ENCODE peak calls at places on chromosomes 13 and 19, in six cellular contexts. One of them, this sample, is unnamed.

GRCh38 chr13:110949116-110949515 is 34.2 kb upstream of the ANKRD10 start:
- DNase-seq in body of pancreas: no peak
- DNase-seq in adrenal gland: no peak
- DNase-seq in transverse colon: no peak
- DNase-seq in uterus: no peak
- DNase-seq in right lobe of liver: no peak
- DNase-seq in this sample: no peak

GRCh38 chr19:4575978-4576933 is 16.8 kb upstream of the SEMA6B start:
- DNase-seq in transverse colon: peak
- DNase-seq in uterus: peak
- DNase-seq in adrenal gland: peak
- DNase-seq in body of pancreas: peak
- DNase-seq in right lobe of liver: peak
- DNase-seq in this sample: peak

GRCh38 chr19:49983645-49984229 is 22.8 kb upstream of the SIGLEC11 start:
- DNase-seq in right lobe of liver: no peak
- DNase-seq in body of pancreas: peak
- DNase-seq in uterus: peak
- DNase-seq in adrenal gland: peak
- DNase-seq in transverse colon: peak
- DNase-seq in this sample: peak

GRCh38 chr19:33717878-33718277 is 78.8 kb upstream of the KCTD15 start:
- DNase-seq in right lobe of liver: no peak
- DNase-seq in transverse colon: no peak
- DNase-seq in body of pancreas: no peak
- DNase-seq in adrenal gland: no peak
- DNase-seq in uterus: no peak
- DNase-seq in this sample: no peak

GRCh38 chr13:75326173-75327131 is 155.5 kb downstream of the TBC1D4 start:
- DNase-seq in body of pancreas: no peak
- DNase-seq in transverse colon: no peak
- DNase-seq in adrenal gland: no peak
- DNase-seq in right lobe of liver: no peak
- DNase-seq in uterus: no peak
- DNase-seq in this sample: no peak

GRCh38 chr13:39186205-39186880 is 148.1 kb downstream of the NHLRC3 start:
- DNase-seq in uterus: peak
- DNase-seq in right lobe of liver: no peak
- DNase-seq in adrenal gland: no peak
- DNase-seq in body of pancreas: no peak
- DNase-seq in transverse colon: no peak
- DNase-seq in this sample: no peak

GRCh38 chr19:7197760-7198696 is 96.2 kb downstream of the INSR start:
- DNase-seq in body of pancreas: peak
- DNase-seq in adrenal gland: peak
- DNase-seq in uterus: peak
- DNase-seq in right lobe of liver: peak
- DNase-seq in transverse colon: peak
- DNase-seq in this sample: peak

GRCh38 chr19:52176574-52176973 is 5.2 kb upstream of the ZNF836 start:
- DNase-seq in adrenal gland: no peak
- DNase-seq in uterus: no peak
- DNase-seq in right lobe of liver: no peak
- DNase-seq in body of pancreas: no peak
- DNase-seq in transverse colon: no peak
- DNase-seq in this sample: no peak

GRCh38 chr19:31346184-31346583 is 3.1 kb downstream of the TSHZ3 start:
- DNase-seq in transverse colon: no peak
- DNase-seq in adrenal gland: no peak
- DNase-seq in body of pancreas: no peak
- DNase-seq in uterus: no peak
- DNase-seq in right lobe of liver: no peak
- DNase-seq in this sample: no peak

GRCh38 chr19:41064974-41065569 is 23.2 kb upstream of the CYP2A13 start:
- DNase-seq in transverse colon: no peak
- DNase-seq in uterus: no peak
- DNase-seq in right lobe of liver: no peak
- DNase-seq in adrenal gland: no peak
- DNase-seq in body of pancreas: no peak
- DNase-seq in this sample: no peak

GRCh38 chr19:19402656-19403372 is 2.7 kb upstream of the GATAD2A start:
- DNase-seq in body of pancreas: no peak
- DNase-seq in right lobe of liver: no peak
- DNase-seq in adrenal gland: no peak
- DNase-seq in uterus: no peak
- DNase-seq in transverse colon: no peak
- DNase-seq in this sample: no peak

GRCh38 chr19:16190198-16190597 is 5.0 kb downstream of the FAM32A start:
- DNase-seq in adrenal gland: no peak
- DNase-seq in right lobe of liver: no peak
- DNase-seq in transverse colon: no peak
- DNase-seq in uterus: no peak
- DNase-seq in body of pancreas: no peak
- DNase-seq in this sample: no peak

GRCh38 chr13:43908156-43909126 is 28.7 kb downstream of the LACC1 start:
- DNase-seq in uterus: no peak
- DNase-seq in body of pancreas: no peak
- DNase-seq in right lobe of liver: no peak
- DNase-seq in transverse colon: no peak
- DNase-seq in adrenal gland: no peak
- DNase-seq in this sample: no peak

GRCh38 chr19:10516671-10517286 is 468 bp downstream of the S1PR5 start:
- DNase-seq in adrenal gland: no peak
- DNase-seq in right lobe of liver: no peak
- DNase-seq in body of pancreas: no peak
- DNase-seq in transverse colon: no peak
- DNase-seq in uterus: no peak
- DNase-seq in this sample: no peak
- H3K4me3 ChIP-seq in adrenal gland: no peak
- H3K4me3 ChIP-seq in right lobe of liver: peak
- H3K4me3 ChIP-seq in body of pancreas: peak
- H3K4me3 ChIP-seq in transverse colon: no peak
- H3K4me3 ChIP-seq in uterus: no peak
- H3K4me3 ChIP-seq in this sample: no peak

GRCh38 chr19:8489591-8490394 is 12.6 kb downstream of the PRAM1 start:
- DNase-seq in transverse colon: no peak
- DNase-seq in uterus: no peak
- DNase-seq in body of pancreas: no peak
- DNase-seq in right lobe of liver: peak
- DNase-seq in adrenal gland: no peak
- DNase-seq in this sample: no peak
- TF ChIP-seq POLR2A in transverse colon: no peak
- TF ChIP-seq POLR2A in uterus: no peak
- TF ChIP-seq POLR2A in body of pancreas: no peak
- TF ChIP-seq POLR2A in right lobe of liver: no peak
- TF ChIP-seq POLR2A in adrenal gland: no peak
- TF ChIP-seq POLR2A in this sample: no peak

DNA sequence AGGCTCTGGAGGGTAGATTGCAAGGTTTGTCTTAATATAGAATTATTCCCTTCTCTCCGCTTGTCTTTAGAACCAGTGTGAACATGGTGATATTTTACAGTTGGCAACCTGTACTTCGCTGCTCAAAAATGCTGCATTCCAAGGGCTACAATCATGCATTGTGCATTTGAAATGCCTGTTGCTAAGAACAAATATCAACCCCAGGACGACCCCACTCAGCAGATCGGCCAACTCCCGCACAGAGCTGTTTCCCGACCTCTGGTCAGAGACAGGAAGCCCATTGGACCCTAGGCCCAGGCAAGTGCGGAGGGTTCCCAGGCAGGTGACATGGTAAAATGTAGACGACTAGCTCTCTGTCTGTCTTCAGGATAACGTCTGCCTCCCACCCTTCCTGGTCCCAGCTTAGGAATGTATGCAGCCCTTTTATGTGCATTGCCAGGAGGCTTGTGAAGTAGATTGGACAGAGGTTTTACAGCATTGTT is 263.5 kb downstream of the FOXO1 start:
- DNase-seq in adrenal gland: no peak
- DNase-seq in uterus: peak
- DNase-seq in body of pancreas: no peak
- DNase-seq in right lobe of liver: no peak
- DNase-seq in transverse colon: no peak
- DNase-seq in this sample: no peak
- H3K4me3 ChIP-seq in adrenal gland: no peak
- H3K4me3 ChIP-seq in uterus: no peak
- H3K4me3 ChIP-seq in body of pancreas: no peak
- H3K4me3 ChIP-seq in right lobe of liver: no peak
- H3K4me3 ChIP-seq in transverse colon: no peak
- H3K4me3 ChIP-seq in this sample: no peak

GRCh38 chr13:71964491-71965108 is 97.6 kb upstream of the DACH1 start:
- DNase-seq in body of pancreas: no peak
- DNase-seq in transverse colon: no peak
- DNase-seq in right lobe of liver: no peak
- DNase-seq in adrenal gland: no peak
- DNase-seq in uterus: no peak
- DNase-seq in this sample: no peak
- TF ChIP-seq POLR2A in body of pancreas: no peak
- TF ChIP-seq POLR2A in transverse colon: no peak
- TF ChIP-seq POLR2A in right lobe of liver: no peak
- TF ChIP-seq POLR2A in adrenal gland: no peak
- TF ChIP-seq POLR2A in uterus: no peak
- TF ChIP-seq POLR2A in this sample: no peak

DNA sequence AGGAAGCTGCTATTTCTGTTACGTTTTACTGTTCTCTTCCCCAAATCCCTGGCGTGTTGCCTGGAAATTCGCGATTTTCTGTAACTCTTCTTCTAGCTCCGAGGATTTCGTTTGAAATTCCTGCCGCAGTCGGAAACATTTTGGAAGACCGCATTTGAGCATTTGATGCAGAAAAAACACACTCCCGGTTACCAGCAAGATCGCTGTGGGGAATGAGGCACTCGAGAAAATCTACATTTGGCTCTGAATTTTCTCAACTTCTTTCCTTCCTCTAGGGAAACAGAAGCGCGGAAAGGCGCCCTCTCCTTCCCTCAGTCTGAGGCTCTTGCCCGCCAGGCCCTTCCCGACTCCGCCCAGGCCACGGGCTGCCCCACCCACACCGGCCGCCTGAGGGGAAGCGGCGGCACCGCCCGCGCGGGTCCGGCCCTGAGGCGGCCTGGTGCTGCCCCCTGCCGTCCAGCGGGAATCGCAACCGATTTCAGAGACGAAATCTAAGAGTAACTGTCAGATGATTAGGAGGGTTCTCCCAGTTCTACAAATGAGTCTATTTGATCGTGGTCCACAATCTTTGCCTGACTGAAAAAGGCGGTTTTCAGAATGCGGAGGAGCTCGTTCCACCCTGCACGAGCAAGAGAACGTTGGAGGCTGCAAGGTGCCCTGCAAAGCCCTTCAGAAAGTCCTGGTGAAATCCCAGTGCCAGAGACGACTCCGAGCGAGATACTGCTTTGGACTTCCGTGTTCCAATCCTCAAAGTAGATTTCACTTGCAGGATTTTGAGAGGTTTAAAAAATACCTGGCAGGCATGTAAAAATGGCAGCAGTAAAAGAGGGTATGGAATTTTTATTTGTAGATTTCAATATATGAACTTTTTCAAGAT is 18.4 kb upstream of the TUBGCP3 start:
- DNase-seq in right lobe of liver: peak
- DNase-seq in body of pancreas: peak
- DNase-seq in transverse colon: peak
- DNase-seq in uterus: peak
- DNase-seq in adrenal gland: peak
- DNase-seq in this sample: peak
- H3K4me3 ChIP-seq in right lobe of liver: peak
- H3K4me3 ChIP-seq in body of pancreas: no peak
- H3K4me3 ChIP-seq in transverse colon: peak
- H3K4me3 ChIP-seq in uterus: peak
- H3K4me3 ChIP-seq in adrenal gland: no peak
- H3K4me3 ChIP-seq in this sample: peak

This sample was measured in Peyer's patch.